ENCODE peak calls at places on chromosomes 4 and X, in ten cellular contexts. One of them, this sample, is unnamed.

GRCh38 chr4:10403633-10404445 is 53.4 kb downstream of the ZNF518B start:
- DNase-seq in A549: peak
- DNase-seq in IMR-90: peak
- DNase-seq in heart left ventricle: no peak
- DNase-seq in spleen: no peak
- DNase-seq in testis: peak
- DNase-seq in ovary: no peak
- DNase-seq in breast epithelium: no peak
- DNase-seq in uterus: no peak
- DNase-seq in gastrocnemius medialis: no peak
- DNase-seq in this sample: no peak

GRCh38 chrX:48890934-48891401 is 6.6 kb downstream of the TIMM17B start:
- DNase-seq in heart left ventricle: no peak
- DNase-seq in gastrocnemius medialis: no peak
- DNase-seq in A549: no peak
- DNase-seq in IMR-90: no peak
- DNase-seq in testis: no peak
- DNase-seq in ovary: no peak
- DNase-seq in breast epithelium: no peak
- DNase-seq in uterus: no peak
- DNase-seq in spleen: no peak
- DNase-seq in this sample: no peak

GRCh38 chrX:132058050-132058449 is 34.9 kb downstream of the STK26 start:
- DNase-seq in heart left ventricle: no peak
- DNase-seq in breast epithelium: no peak
- DNase-seq in testis: no peak
- DNase-seq in uterus: no peak
- DNase-seq in spleen: no peak
- DNase-seq in IMR-90: no peak
- DNase-seq in ovary: no peak
- DNase-seq in A549: no peak
- DNase-seq in gastrocnemius medialis: no peak
- DNase-seq in this sample: no peak

GRCh38 chrX:19548279-19548678 is 33.0 kb upstream of the MAP3K15 start:
- DNase-seq in ovary: no peak
- DNase-seq in heart left ventricle: no peak
- DNase-seq in A549: no peak
- DNase-seq in testis: no peak
- DNase-seq in gastrocnemius medialis: no peak
- DNase-seq in uterus: no peak
- DNase-seq in breast epithelium: no peak
- DNase-seq in spleen: no peak
- DNase-seq in IMR-90: no peak
- DNase-seq in this sample: no peak

GRCh38 chr4:37890501-37891220 is at the start of gene TBC1D1:
- DNase-seq in spleen: peak
- DNase-seq in ovary: peak
- DNase-seq in uterus: peak
- DNase-seq in heart left ventricle: peak
- DNase-seq in A549: peak
- DNase-seq in testis: peak
- DNase-seq in gastrocnemius medialis: peak
- DNase-seq in breast epithelium: no peak
- DNase-seq in IMR-90: no peak
- DNase-seq in this sample: peak

GRCh38 chr4:158159054-158159717 is 13.6 kb downstream of the GASK1B start:
- DNase-seq in gastrocnemius medialis: no peak
- DNase-seq in breast epithelium: no peak
- DNase-seq in heart left ventricle: no peak
- DNase-seq in A549: peak
- DNase-seq in testis: no peak
- DNase-seq in IMR-90: peak
- DNase-seq in ovary: no peak
- DNase-seq in uterus: no peak
- DNase-seq in spleen: no peak
- DNase-seq in this sample: no peak

GRCh38 chrX:45749375-45749774 is 548.7 kb upstream of the DIPK2B start:
- DNase-seq in A549: no peak
- DNase-seq in ovary: no peak
- DNase-seq in breast epithelium: no peak
- DNase-seq in spleen: no peak
- DNase-seq in uterus: no peak
- DNase-seq in gastrocnemius medialis: no peak
- DNase-seq in IMR-90: no peak
- DNase-seq in testis: peak
- DNase-seq in heart left ventricle: no peak
- DNase-seq in this sample: no peak

GRCh38 chrX:154019633-154020499 is at the start of gene IRAK1:
- DNase-seq in uterus: peak
- DNase-seq in A549: peak
- DNase-seq in heart left ventricle: peak
- DNase-seq in gastrocnemius medialis: no peak
- DNase-seq in breast epithelium: no peak
- DNase-seq in testis: no peak
- DNase-seq in IMR-90: peak
- DNase-seq in spleen: peak
- DNase-seq in ovary: peak
- DNase-seq in this sample: peak

GRCh38 chr4:99572527-99573240 is 1.9 kb upstream of the MTTP start:
- DNase-seq in ovary: no peak
- DNase-seq in uterus: no peak
- DNase-seq in gastrocnemius medialis: no peak
- DNase-seq in heart left ventricle: no peak
- DNase-seq in IMR-90: peak
- DNase-seq in spleen: no peak
- DNase-seq in testis: no peak
- DNase-seq in A549: no peak
- DNase-seq in breast epithelium: no peak
- DNase-seq in this sample: no peak
- H3K27ac ChIP-seq in ovary: no peak
- H3K27ac ChIP-seq in uterus: no peak
- H3K27ac ChIP-seq in gastrocnemius medialis: peak
- H3K27ac ChIP-seq in heart left ventricle: no peak
- H3K27ac ChIP-seq in IMR-90: no peak
- H3K27ac ChIP-seq in spleen: no peak
- H3K27ac ChIP-seq in testis: no peak
- H3K27ac ChIP-seq in A549: no peak
- H3K27ac ChIP-seq in breast epithelium: no peak
- H3K27ac ChIP-seq in this sample: peak

GRCh38 chrX:17859609-17860178 is 1.4 kb downstream of the RAI2 start:
- DNase-seq in IMR-90: no peak
- DNase-seq in ovary: peak
- DNase-seq in heart left ventricle: no peak
- DNase-seq in gastrocnemius medialis: no peak
- DNase-seq in breast epithelium: peak
- DNase-seq in spleen: no peak
- DNase-seq in testis: no peak
- DNase-seq in uterus: no peak
- DNase-seq in A549: no peak
- DNase-seq in this sample: no peak

GRCh38 chrX:17861496-17862011 is 456 bp upstream of the RAI2 start:
- DNase-seq in gastrocnemius medialis: no peak
- DNase-seq in spleen: no peak
- DNase-seq in ovary: no peak
- DNase-seq in breast epithelium: no peak
- DNase-seq in heart left ventricle: no peak
- DNase-seq in A549: no peak
- DNase-seq in IMR-90: no peak
- DNase-seq in testis: no peak
- DNase-seq in uterus: no peak
- DNase-seq in this sample: no peak

GRCh38 chrX:17854521-17854920 is 6.6 kb downstream of the RAI2 start:
- DNase-seq in breast epithelium: no peak
- DNase-seq in spleen: no peak
- DNase-seq in gastrocnemius medialis: no peak
- DNase-seq in testis: peak
- DNase-seq in uterus: no peak
- DNase-seq in ovary: no peak
- DNase-seq in IMR-90: no peak
- DNase-seq in heart left ventricle: no peak
- DNase-seq in A549: no peak
- DNase-seq in this sample: no peak

GRCh38 chrX:17860811-17861495 is at the start of gene RAI2:
- DNase-seq in A549: no peak
- DNase-seq in heart left ventricle: peak
- DNase-seq in IMR-90: no peak
- DNase-seq in uterus: peak
- DNase-seq in testis: peak
- DNase-seq in spleen: no peak
- DNase-seq in breast epithelium: peak
- DNase-seq in gastrocnemius medialis: no peak
- DNase-seq in ovary: peak
- DNase-seq in this sample: peak

GRCh38 chrX:17860179-17860780 is 818 bp downstream of the RAI2 start:
- DNase-seq in heart left ventricle: no peak
- DNase-seq in gastrocnemius medialis: no peak
- DNase-seq in ovary: peak
- DNase-seq in uterus: peak
- DNase-seq in A549: no peak
- DNase-seq in IMR-90: no peak
- DNase-seq in testis: peak
- DNase-seq in breast epithelium: no peak
- DNase-seq in spleen: no peak
- DNase-seq in this sample: no peak
- H3K4me3 ChIP-seq in heart left ventricle: peak
- H3K4me3 ChIP-seq in gastrocnemius medialis: peak
- H3K4me3 ChIP-seq in ovary: peak
- H3K4me3 ChIP-seq in uterus: peak
- H3K4me3 ChIP-seq in A549: peak
- H3K4me3 ChIP-seq in IMR-90: peak
- H3K4me3 ChIP-seq in testis: peak
- H3K4me3 ChIP-seq in breast epithelium: peak
- H3K4me3 ChIP-seq in spleen: peak
- H3K4me3 ChIP-seq in this sample: peak

GRCh38 chrX:74286950-74287349 is 17.0 kb upstream of the ZCCHC13 start:
- DNase-seq in heart left ventricle: no peak
- DNase-seq in gastrocnemius medialis: no peak
- DNase-seq in testis: no peak
- DNase-seq in spleen: no peak
- DNase-seq in IMR-90: peak
- DNase-seq in A549: peak
- DNase-seq in breast epithelium: no peak
- DNase-seq in ovary: no peak
- DNase-seq in uterus: no peak
- DNase-seq in this sample: no peak

GRCh38 chrX:74293343-74293946 is 10.5 kb upstream of the ZCCHC13 start:
- DNase-seq in gastrocnemius medialis: peak
- DNase-seq in heart left ventricle: peak
- DNase-seq in A549: peak
- DNase-seq in uterus: peak
- DNase-seq in breast epithelium: peak
- DNase-seq in IMR-90: peak
- DNase-seq in testis: peak
- DNase-seq in spleen: peak
- DNase-seq in ovary: peak
- DNase-seq in this sample: peak

GRCh38 chrX:74295102-74295501 is 8.9 kb upstream of the ZCCHC13 start:
- DNase-seq in spleen: no peak
- DNase-seq in ovary: no peak
- DNase-seq in uterus: no peak
- DNase-seq in testis: no peak
- DNase-seq in gastrocnemius medialis: no peak
- DNase-seq in IMR-90: no peak
- DNase-seq in heart left ventricle: no peak
- DNase-seq in breast epithelium: no peak
- DNase-seq in A549: no peak
- DNase-seq in this sample: no peak

GRCh38 chrX:74291577-74291963 is 12.4 kb upstream of the ZCCHC13 start:
- DNase-seq in testis: no peak
- DNase-seq in breast epithelium: no peak
- DNase-seq in gastrocnemius medialis: no peak
- DNase-seq in A549: no peak
- DNase-seq in spleen: no peak
- DNase-seq in IMR-90: no peak
- DNase-seq in heart left ventricle: no peak
- DNase-seq in ovary: no peak
- DNase-seq in uterus: no peak
- DNase-seq in this sample: no peak

DNA sequence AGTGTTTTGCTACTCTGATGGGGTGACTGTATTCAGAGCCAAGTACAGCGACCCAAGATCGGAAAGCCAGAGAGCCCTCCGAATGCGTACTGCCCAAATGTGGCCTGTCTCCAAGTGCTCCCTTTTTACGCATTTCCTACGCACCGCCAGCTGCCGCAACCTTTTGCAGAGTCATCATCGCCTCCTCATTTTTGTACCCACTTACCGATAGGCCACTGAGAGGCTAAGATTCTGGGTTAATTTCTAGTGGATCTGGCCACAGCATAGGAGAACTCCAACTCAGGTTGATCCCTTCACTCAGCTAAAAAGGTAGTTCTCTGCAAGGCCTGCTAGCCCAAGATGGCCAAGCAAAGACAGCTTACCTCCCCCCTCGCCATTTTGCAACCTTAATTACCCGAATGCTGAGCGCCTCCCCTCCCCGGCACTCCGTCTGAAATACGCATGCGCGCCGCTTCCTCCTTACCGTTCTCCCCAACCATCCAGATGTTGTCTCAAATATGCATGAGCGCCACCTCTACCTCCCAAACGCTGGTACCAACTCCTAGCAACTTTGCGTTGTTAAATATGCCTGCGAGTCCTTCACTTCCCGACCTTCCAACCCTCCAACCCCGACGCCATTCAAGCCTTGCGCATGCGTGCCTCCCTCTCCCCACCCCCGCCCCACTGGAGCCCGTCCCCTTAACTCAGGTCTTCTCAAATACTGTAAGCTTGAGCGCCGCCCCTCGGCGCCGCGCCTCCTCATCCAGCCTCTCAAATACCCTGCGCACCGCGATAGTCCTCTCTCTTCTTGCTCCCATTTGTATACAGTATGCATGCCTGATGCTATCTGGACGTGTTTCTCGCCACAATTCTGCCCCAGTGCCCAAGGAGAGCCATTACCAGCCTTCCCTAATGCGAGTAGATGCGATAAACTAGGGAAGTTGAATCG is 11.8 kb upstream of the ZCCHC13 start:
- DNase-seq in gastrocnemius medialis: peak
- DNase-seq in IMR-90: peak
- DNase-seq in breast epithelium: peak
- DNase-seq in ovary: peak
- DNase-seq in A549: peak
- DNase-seq in spleen: peak
- DNase-seq in heart left ventricle: peak
- DNase-seq in testis: peak
- DNase-seq in uterus: peak
- DNase-seq in this sample: peak
- TF ChIP-seq POLR2A in gastrocnemius medialis: peak
- TF ChIP-seq POLR2A in IMR-90: peak
- TF ChIP-seq POLR2A in breast epithelium: no peak
- TF ChIP-seq POLR2A in ovary: peak
- TF ChIP-seq POLR2A in A549: peak
- TF ChIP-seq POLR2A in spleen: no peak
- TF ChIP-seq POLR2A in heart left ventricle: peak
- TF ChIP-seq POLR2A in testis: no peak
- TF ChIP-seq POLR2A in uterus: no peak
- TF ChIP-seq POLR2A in this sample: peak

DNA sequence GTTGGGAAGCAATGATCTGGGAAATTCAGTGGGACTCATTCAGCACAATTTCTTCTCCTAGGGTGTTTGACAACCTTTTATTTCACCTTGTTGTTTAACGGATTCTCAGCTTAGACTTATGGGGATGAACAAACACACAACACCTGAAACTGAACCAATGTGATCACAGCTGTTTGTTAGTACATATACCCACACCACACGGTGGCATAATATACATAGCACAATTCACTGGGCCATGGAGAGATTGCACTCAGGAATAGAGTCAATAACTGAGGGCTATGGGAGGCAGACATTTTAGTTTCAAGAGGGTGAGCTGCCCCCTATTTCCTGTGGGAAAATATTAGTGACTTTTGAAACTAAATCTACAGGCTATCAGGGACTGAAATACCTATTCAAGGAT is 148.0 kb downstream of the PARM1 start:
- DNase-seq in IMR-90: no peak
- DNase-seq in testis: no peak
- DNase-seq in gastrocnemius medialis: no peak
- DNase-seq in uterus: no peak
- DNase-seq in heart left ventricle: no peak
- DNase-seq in A549: no peak
- DNase-seq in breast epithelium: no peak
- DNase-seq in ovary: no peak
- DNase-seq in spleen: no peak
- DNase-seq in this sample: no peak
- H3K27ac ChIP-seq in IMR-90: no peak
- H3K27ac ChIP-seq in testis: no peak
- H3K27ac ChIP-seq in gastrocnemius medialis: no peak
- H3K27ac ChIP-seq in uterus: no peak
- H3K27ac ChIP-seq in heart left ventricle: no peak
- H3K27ac ChIP-seq in A549: no peak
- H3K27ac ChIP-seq in breast epithelium: no peak
- H3K27ac ChIP-seq in ovary: no peak
- H3K27ac ChIP-seq in spleen: no peak
- H3K27ac ChIP-seq in this sample: no peak